ENCODE peak calls at places on chromosomes 3 and 15, in four cellular contexts. W is K562, N is GM12878, I is HepG2. V is an unnamed sample.

GRCh38 chr3:105906834-105907233 is 38.0 kb upstream of the CBLB start:
- DNase-seq in N (no peak), I (no peak), W (no peak), V (no peak)

GRCh38 chr3:113685956-113686721 is 10.3 kb downstream of the USF3 start:
- DNase-seq in I (peak), N (no peak), W (no peak), V (no peak)

GRCh38 chr15:79101866-79102581 is 11.4 kb upstream of the RASGRF1 start:
- DNase-seq in I (no peak), N (no peak), W (peak), V (no peak)

GRCh38 chr15:81749667-81750360 is 296.0 kb downstream of the MEX3B start:
- DNase-seq in I (no peak), W (no peak), N (no peak), V (no peak)

GRCh38 chr3:53151465-53151864 is 9.5 kb upstream of the PRKCD start:
- DNase-seq in N (no peak), I (no peak), W (no peak), V (no peak)

GRCh38 chr15:80107774-80108173 is 45.0 kb upstream of the FAH start:
- DNase-seq in I (no peak), W (no peak), N (no peak), V (no peak)

GRCh38 chr3:67357610-67358458 is 296.6 kb downstream of the SUCLG2 start:
- DNase-seq in I (peak), W (peak), N (no peak), V (peak)

GRCh38 chr3:129383292-129383860 is 45.1 kb downstream of the EFCAB12 start:
- DNase-seq in N (no peak), W (peak), I (peak), V (peak)

GRCh38 chr15:82812994-82813393 is 3.6 kb downstream of the WHAMM start:
- DNase-seq in I (no peak), N (no peak), W (no peak), V (no peak)

GRCh38 chr3:135887220-135887619 is 78.3 kb upstream of the PPP2R3A start:
- DNase-seq in N (no peak), I (no peak), W (no peak), V (no peak)

GRCh38 chr3:194294888-194295214 is 56.3 kb downstream of the CPN2 start:
- DNase-seq in I (no peak), W (no peak), N (no peak), V (no peak)

GRCh38 chr3:45008117-45008516 is 18.0 kb upstream of the CLEC3B start:
- DNase-seq in N (no peak), I (no peak), W (no peak), V (no peak)

GRCh38 chr3:77159182-77159581 is 119.3 kb downstream of the ROBO2 start:
- DNase-seq in N (no peak), W (no peak), I (peak), V (peak)

GRCh38 chr15:73986055-73986775 is 5.9 kb downstream of the STOML1 start:
- DNase-seq in I (no peak), N (no peak), W (no peak), V (no peak)

GRCh38 chr15:57640935-57641682 is 49.4 kb downstream of the MYZAP start:
- DNase-seq in N (no peak), I (peak), W (peak), V (peak)

GRCh38 chr15:57647791-57648130 is 56.1 kb downstream of the MYZAP start:
- DNase-seq in W (no peak), I (no peak), N (no peak), V (no peak)

GRCh38 chr15:57647071-57647790 is 55.5 kb downstream of the MYZAP start:
- DNase-seq in N (no peak), I (no peak), W (no peak), V (no peak)

GRCh38 chr15:57649138-57649537 is 57.4 kb upstream of the POLR2M start:
- DNase-seq in W (no peak), N (no peak), I (no peak), V (no peak)

GRCh38 chr15:57646057-57646456 is 54.4 kb downstream of the MYZAP start:
- DNase-seq in I (no peak), N (no peak), W (no peak), V (no peak)
- TF ChIP-seq TARDBP in I (no peak), N (no peak), W (no peak), V (no peak)

GRCh38 chr3:112086018-112086854 is at the start of gene C3orf52:
- DNase-seq in I (peak), N (no peak), W (peak), V (peak)
- TF ChIP-seq TARDBP in I (peak), N (no peak), W (peak), V (no peak)

GRCh38 chr3:71010731-71011455 is 572.6 kb downstream of the FOXP1 start:
- DNase-seq in N (peak), W (peak), I (no peak), V (no peak)
- TF ChIP-seq TARDBP in N (no peak), W (no peak), I (no peak), V (no peak)

GRCh38 chr3:170528731-170529130 is 57.1 kb downstream of the SLC7A14 start:
- DNase-seq in I (no peak), N (no peak), W (no peak), V (no peak)

GRCh38 chr3:170520996-170521395 is 64.9 kb downstream of the SLC7A14 start:
- DNase-seq in N (no peak), I (no peak), W (peak), V (no peak)

GRCh38 chr3:170524072-170524471 is 61.8 kb downstream of the SLC7A14 start:
- DNase-seq in I (no peak), W (no peak), N (no peak), V (no peak)

GRCh38 chr3:170522171-170522570 is 63.7 kb downstream of the SLC7A14 start:
- DNase-seq in N (no peak), W (no peak), I (no peak), V (no peak)

GRCh38 chr3:170523248-170523647 is 62.6 kb downstream of the SLC7A14 start:
- DNase-seq in N (no peak), I (no peak), W (no peak), V (no peak)
- TF ChIP-seq TARDBP in N (no peak), I (no peak), W (no peak), V (no peak)

DNA sequence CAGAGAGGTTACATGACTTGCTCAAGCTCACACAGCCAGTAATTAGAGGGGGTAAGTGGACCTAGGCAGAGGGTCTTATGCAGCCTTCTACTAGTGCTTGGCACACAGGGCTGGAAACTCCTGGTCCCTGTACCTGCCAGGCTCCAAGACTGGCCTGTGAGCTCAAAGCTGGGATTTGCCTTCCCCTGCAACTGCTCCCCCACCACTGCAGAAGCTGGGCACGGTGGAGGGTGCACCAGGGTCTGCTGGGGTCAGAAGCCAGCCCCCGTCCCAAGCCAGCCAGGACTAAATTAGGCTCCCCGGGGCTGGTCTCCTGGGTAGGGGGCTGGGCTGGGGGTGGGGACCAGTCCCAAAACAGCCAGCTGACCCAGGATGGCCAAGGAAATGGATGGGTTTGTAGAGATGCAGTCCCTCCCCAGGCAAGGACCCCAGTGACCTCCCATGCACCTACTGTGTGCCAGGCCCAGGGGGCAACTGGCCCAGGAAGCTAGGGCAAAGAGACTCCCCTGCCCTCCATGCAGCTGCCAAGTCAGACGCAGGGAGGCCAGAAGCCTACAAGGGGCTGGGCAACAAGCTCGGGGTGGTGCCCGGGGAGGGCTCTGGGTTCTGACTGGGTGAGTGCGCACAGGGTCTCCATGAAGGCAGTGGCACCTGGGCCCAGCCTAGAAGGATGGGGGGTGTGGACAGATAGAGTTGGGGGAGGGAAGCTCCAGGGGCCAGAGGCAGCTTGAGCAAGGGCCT is 51.8 kb upstream of the LINGO1 start:
- DNase-seq in I (no peak), W (no peak), N (no peak), V (no peak)
- TF ChIP-seq TARDBP in I (no peak), W (no peak), N (no peak), V (no peak)

DNA sequence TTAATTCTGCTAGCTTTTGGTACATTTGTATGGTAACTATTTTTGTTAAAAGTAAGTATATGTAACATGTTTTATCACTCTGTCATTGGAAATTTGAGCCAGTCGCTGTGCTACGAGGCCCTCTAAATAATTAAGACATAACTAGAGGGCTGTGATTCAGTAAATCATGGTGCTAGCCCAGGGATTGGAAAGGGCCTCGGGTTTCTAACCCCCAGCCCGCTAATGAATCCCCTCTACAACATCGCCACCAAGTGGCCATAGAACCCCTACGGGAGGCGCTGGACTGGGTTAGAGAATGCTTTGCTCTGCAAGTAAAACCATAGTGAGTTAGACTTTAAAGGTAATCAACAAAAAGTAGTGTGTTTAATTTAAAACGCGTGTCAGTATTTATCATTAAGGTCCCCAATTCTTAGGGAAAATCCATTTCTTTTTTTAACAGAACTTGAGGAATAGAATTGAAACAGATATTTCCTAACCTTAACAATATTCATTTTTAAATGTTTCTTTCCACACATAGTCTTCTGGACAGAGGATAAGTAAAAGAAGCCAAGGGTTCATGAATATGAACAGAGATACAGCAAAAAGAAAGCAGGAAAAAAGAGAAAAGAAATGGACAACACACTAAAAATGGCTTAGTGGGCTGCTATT is 744.7 kb downstream of the EPHA3 start:
- DNase-seq in I (peak), N (no peak), W (no peak), V (peak)
- TF ChIP-seq TARDBP in I (no peak), N (no peak), W (no peak), V (no peak)